ENCODE peak calls at places on chromosomes 4 and X, in six cellular contexts. U is HepG2, L is upper lobe of left lung, B is HCT116, D is GM12878, O is K562. I is an unnamed sample.

GRCh38 chrX:139106111-139106510 is 394.6 kb upstream of the FGF13 start:
- ATAC-seq in D (no peak), L (no peak), O (no peak), B (no peak), U (no peak), I (no peak)

GRCh38 chr4:110620352-110621327 is 2.2 kb downstream of the PITX2 start:
- ATAC-seq in O (peak; percentile 70), U (peak; percentile 45), D (peak; percentile 23), L (no peak), B (no peak), I (no peak)

GRCh38 chrX:10022580-10023245 is 55.6 kb downstream of the CLDN34 start:
- ATAC-seq in U (no peak), O (no peak), D (no peak), B (no peak), L (no peak), I (peak; percentile 69)

GRCh38 chrX:130118396-130118795 is 8.1 kb upstream of the ELF4 start:
- ATAC-seq in O (no peak), D (peak; percentile 10), L (no peak), U (peak; percentile 6), B (peak; percentile 12), I (no peak)

GRCh38 chr4:73676881-73677323 is 56.7 kb upstream of the RASSF6 start:
- ATAC-seq in O (no peak), D (peak; percentile 81), U (no peak), B (no peak), L (no peak), I (peak; percentile 23)

GRCh38 chrX:9538544-9539045 is 73.7 kb downstream of the TBL1X start:
- ATAC-seq in L (peak; percentile 12), B (no peak), D (no peak), O (peak; percentile 31), U (peak; percentile 91), I (no peak)

GRCh38 chrX:150792949-150793527 is 99.8 kb downstream of the MTMR1 start:
- ATAC-seq in B (no peak), D (no peak), U (no peak), O (no peak), L (no peak), I (no peak)

GRCh38 chr4:74674750-74675149 is 119.6 kb downstream of the BTC start:
- ATAC-seq in B (no peak), U (no peak), D (peak; percentile 43), O (peak; percentile 56), L (no peak), I (no peak)

GRCh38 chr4:87033902-87034301 is 99.1 kb downstream of the AFF1 start:
- ATAC-seq in L (no peak), B (peak; percentile 58), D (no peak), U (peak; percentile 22), O (peak; percentile 14), I (no peak)

GRCh38 chr4:154585369-154586018 is 5.0 kb downstream of the FGA start:
- ATAC-seq in L (no peak), D (no peak), U (no peak), B (no peak), O (no peak), I (no peak)

GRCh38 chr4:181528570-181529184 is 714.5 kb upstream of the TENM3 start:
- ATAC-seq in D (peak; percentile 86), L (peak; percentile 81), U (peak; percentile 97), O (peak; percentile 75), B (peak; percentile 96), I (no peak)

GRCh38 chr4:3183008-3183407 is 66.0 kb upstream of the MSANTD1 start:
- ATAC-seq in U (no peak), B (no peak), D (no peak), L (no peak), O (no peak), I (no peak)

GRCh38 chrX:28997716-28998115 is 410.5 kb downstream of the IL1RAPL1 start:
- ATAC-seq in B (no peak), O (no peak), U (no peak), L (no peak), D (no peak), I (no peak)

GRCh38 chr4:102734116-102734515 is 26.7 kb downstream of the MANBA start:
- ATAC-seq in L (no peak), O (peak; percentile 11), D (peak; percentile 13), U (no peak), B (no peak), I (no peak)

GRCh38 chrX:111543212-111543762 is 31.8 kb downstream of the SERTM2 start:
- ATAC-seq in D (no peak), L (no peak), O (no peak), U (no peak), B (no peak), I (no peak)

GRCh38 chrX:9642270-9642995 is 123.2 kb downstream of the GPR143 start:
- ATAC-seq in O (no peak), B (no peak), D (no peak), L (no peak), U (no peak), I (no peak)

GRCh38 chr4:113967687-113968086 is 11.8 kb downstream of the ARSJ start:
- ATAC-seq in O (no peak), B (no peak), D (no peak), L (no peak), U (no peak), I (no peak)

GRCh38 chr4:117654064-117654463 is 380.2 kb upstream of the NDST3 start:
- ATAC-seq in U (no peak), L (no peak), D (no peak), B (no peak), O (no peak), I (no peak)

GRCh38 chr4:147779449-147779848 is 47.6 kb downstream of the ARHGAP10 start:
- ATAC-seq in B (no peak), O (no peak), D (peak; percentile 25), U (no peak), L (no peak), I (no peak)

GRCh38 chr4:188005561-188005960 is 10.0 kb downstream of the ZFP42 start:
- ATAC-seq in O (no peak), B (no peak), L (no peak), D (no peak), U (no peak), I (no peak)

GRCh38 chr4:188002751-188003150 is 7.2 kb downstream of the ZFP42 start:
- ATAC-seq in O (no peak), L (no peak), U (no peak), D (no peak), B (peak; percentile 67), I (no peak)

GRCh38 chr4:188008377-188008776 is 12.8 kb downstream of the ZFP42 start:
- ATAC-seq in B (no peak), U (no peak), L (no peak), O (no peak), D (no peak), I (no peak)

GRCh38 chr4:188002346-188002745 is 6.8 kb downstream of the ZFP42 start:
- ATAC-seq in O (no peak), B (peak; percentile 82), D (no peak), L (no peak), U (no peak), I (no peak)

DNA sequence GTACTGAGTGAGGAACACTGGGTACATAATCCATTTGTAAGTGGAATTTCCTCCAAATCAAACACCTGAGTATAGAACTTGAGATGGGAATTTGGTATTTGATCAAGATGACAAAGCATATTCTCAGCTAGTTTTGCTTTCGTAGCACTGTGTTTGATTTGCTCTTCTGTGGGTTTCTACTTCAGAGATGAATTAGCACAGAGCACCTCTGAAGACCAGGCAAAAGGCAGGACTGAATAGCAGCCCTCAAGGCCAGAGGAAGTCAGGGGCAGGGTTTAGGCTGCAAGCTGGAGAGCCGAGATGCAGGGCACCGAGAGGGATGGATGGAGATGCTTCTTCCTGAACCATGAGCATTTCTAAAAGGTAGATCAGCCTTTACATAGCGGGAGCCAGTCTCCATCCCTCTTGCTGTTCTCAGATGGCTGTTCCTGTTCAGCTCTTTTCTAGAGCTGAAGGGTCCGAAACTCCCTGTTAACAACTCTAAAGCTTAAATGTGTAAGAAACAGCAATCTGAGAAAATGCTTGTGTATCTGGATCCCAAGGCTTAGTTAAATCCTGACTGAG is 10.8 kb downstream of the ZFP42 start:
- ATAC-seq in B (no peak), L (no peak), D (no peak), O (no peak), U (no peak), I (no peak)
- TF ChIP-seq POLR2AphosphoS5 in B (no peak), L (no peak), D (no peak), O (no peak), U (no peak), I (no peak)

GRCh38 chr4:151604238-151604637 is 156.6 kb downstream of the GATB start:
- ATAC-seq in L (no peak), B (peak; percentile 70), O (no peak), U (peak; percentile 49), D (peak; percentile 67), I (no peak)
- TF ChIP-seq CTCF in L (peak; percentile 22), B (peak; percentile 45), O (peak; percentile 11), U (peak; percentile 35), D (peak; percentile 42), I (no peak)

DNA sequence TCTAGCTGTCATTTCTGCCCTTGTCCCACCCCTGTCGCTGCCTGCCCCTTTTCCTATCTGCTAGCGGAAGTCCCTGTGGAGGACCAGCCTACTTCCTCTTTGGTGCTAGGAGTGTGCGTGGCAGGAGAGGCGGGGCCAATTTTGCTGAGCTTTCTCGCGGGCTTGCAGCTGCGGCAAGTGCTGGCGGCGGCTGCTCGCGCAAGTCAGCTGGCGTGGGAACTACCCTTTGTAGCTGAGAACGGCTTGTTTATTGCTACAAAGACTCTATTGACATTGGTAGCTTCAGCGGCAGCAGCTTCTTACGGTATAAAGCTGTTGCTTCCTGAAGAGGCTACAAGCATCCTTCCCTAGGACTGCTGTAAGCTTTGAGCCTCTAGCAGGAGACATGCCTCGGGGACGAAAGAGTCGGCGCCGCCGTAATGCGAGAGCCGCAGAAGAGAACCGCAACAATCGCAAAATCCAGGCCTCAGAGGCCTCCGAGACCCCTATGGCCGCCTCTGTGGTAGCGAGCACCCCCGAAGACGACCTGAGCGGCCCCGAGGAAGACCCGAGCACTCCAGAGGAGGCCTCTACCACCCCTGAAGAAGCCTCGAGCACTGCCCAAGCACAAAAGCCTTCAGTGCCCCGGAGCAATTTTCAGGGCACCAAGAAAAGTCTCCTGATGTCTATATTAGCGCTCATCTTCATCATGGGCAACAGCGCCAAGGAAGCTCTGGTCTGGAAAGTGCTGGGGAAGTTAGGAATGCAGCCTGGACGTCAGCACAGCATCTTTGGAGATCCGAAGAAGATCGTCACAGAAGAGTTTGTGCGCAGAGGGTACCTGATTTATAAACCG is at the start of gene MAGEH1:
- ATAC-seq in L (peak; percentile 93), O (peak; percentile 98), B (no peak), U (peak; percentile 98), D (peak; percentile 98), I (peak; percentile 93)
- TF ChIP-seq POLR2A in L (no peak), O (peak; percentile 61), B (no peak), U (no peak), D (peak; percentile 83), I (no peak)

GRCh38 chr4:71377561-71377960 is 38.7 kb downstream of the SLC4A4 start:
- ATAC-seq in U (no peak), O (no peak), D (no peak), L (no peak), B (no peak), I (no peak)

GRCh38 chr4:71380721-71381120 is 41.9 kb downstream of the SLC4A4 start:
- ATAC-seq in U (no peak), L (no peak), B (no peak), D (no peak), O (no peak), I (no peak)

GRCh38 chr4:71379126-71379525 is 40.3 kb downstream of the SLC4A4 start:
- ATAC-seq in D (no peak), U (no peak), L (no peak), O (no peak), B (no peak), I (no peak)

DNA sequence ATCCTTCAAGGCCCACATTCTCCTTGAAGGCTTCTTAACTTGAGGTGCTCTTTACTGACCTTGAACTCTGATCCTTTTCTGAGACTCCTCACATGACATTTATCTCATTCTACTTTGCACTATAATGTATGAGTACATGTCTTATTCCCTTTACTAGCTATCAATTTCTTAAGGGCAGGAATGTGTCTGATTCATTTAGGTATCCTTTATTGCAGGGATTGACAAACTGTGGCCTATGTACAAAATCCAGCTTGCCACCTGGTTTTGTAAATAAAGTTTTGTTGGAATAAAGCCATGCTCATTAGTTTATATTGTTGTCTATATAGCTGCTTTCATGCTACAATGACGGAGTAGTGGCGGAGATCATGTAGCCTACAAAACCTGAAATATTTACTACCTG is 36.7 kb downstream of the SLC4A4 start:
- ATAC-seq in U (no peak), L (no peak), B (no peak), D (no peak), O (no peak), I (no peak)
- TF ChIP-seq POLR2AphosphoS5 in U (no peak), L (no peak), B (no peak), D (no peak), O (no peak), I (no peak)

I was measured in gastroesophageal sphincter.